ENCODE peak calls at places on chromosomes 7 and 10, in ten cellular contexts. O is lower lobe of right lung; J is fibroblast of lung; Z is BJ; F is esophagus muscularis mucosa; Y is Panc1; R is CD8-positive, alpha-beta T cell; A is astrocyte; N is epithelial cell of esophagus; S is psoas muscle. X is an unnamed sample.

GRCh38 chr7:54961391-54961790 is 57.4 kb upstream of the EGFR start:
- DNase-seq in O (no peak), J (peak), Z (no peak), F (peak), Y (no peak), R (no peak), A (no peak), N (peak), S (no peak), X (no peak)

GRCh38 chr7:91876391-91877133 is 3.9 kb downstream of the MTERF1 start:
- DNase-seq in O (no peak), J (peak), Z (no peak), F (no peak), Y (no peak), R (no peak), A (no peak), N (peak), S (no peak), X (no peak)

GRCh38 chr10:5648494-5649457 is 17.6 kb downstream of the ASB13 start:
- DNase-seq in O (no peak), J (no peak), Z (no peak), F (no peak), Y (no peak), R (no peak), A (no peak), N (no peak), S (no peak), X (no peak)

GRCh38 chr7:31748084-31748483 is 61.1 kb downstream of the PPP1R17 start:
- DNase-seq in O (no peak), J (no peak), Z (no peak), F (no peak), Y (no peak), R (no peak), A (no peak), N (peak), S (no peak), X (no peak)

GRCh38 chr7:98202367-98203195 is 8.7 kb upstream of the BHLHA15 start:
- DNase-seq in O (no peak), J (no peak), Z (no peak), F (no peak), Y (no peak), R (peak), A (no peak), N (peak), S (no peak), X (no peak)

GRCh38 chr10:112471878-112472487 is 25.0 kb downstream of the VTI1A start:
- DNase-seq in O (no peak), J (peak), Z (no peak), F (no peak), Y (peak), R (no peak), A (peak), N (peak), S (no peak), X (no peak)

GRCh38 chr7:114293289-114294012 is 121.2 kb upstream of the FOXP2 start:
- DNase-seq in O (no peak), J (no peak), Z (no peak), F (no peak), Y (no peak), R (no peak), A (no peak), N (peak), S (no peak), X (no peak)

GRCh38 chr10:132992433-132993215 is 50.3 kb upstream of the CFAP46 start:
- DNase-seq in O (peak), J (no peak), Z (no peak), F (no peak), Y (no peak), R (no peak), A (no peak), N (no peak), S (peak), X (no peak)

GRCh38 chr10:75771606-75772005 is 340.2 kb downstream of the LRMDA start:
- DNase-seq in O (no peak), J (no peak), Z (no peak), F (no peak), Y (no peak), R (no peak), A (no peak), N (peak), S (no peak), X (no peak)

GRCh38 chr7:148856035-148856881 is 27.8 kb downstream of the EZH2 start:
- DNase-seq in O (no peak), J (peak), Z (no peak), F (no peak), Y (peak), R (peak), A (no peak), N (peak), S (no peak), X (no peak)

GRCh38 chr7:12066561-12066960 is 144.5 kb upstream of the TMEM106B start:
- DNase-seq in O (no peak), J (no peak), Z (no peak), F (no peak), Y (peak), R (no peak), A (no peak), N (peak), S (no peak), X (no peak)

GRCh38 chr10:65194555-65194954 is 1673.4 kb downstream of the REEP3 start:
- DNase-seq in O (no peak), J (peak), Z (no peak), F (no peak), Y (no peak), R (no peak), A (no peak), N (no peak), S (no peak), X (no peak)

GRCh38 chr7:18350678-18351077 is 144.9 kb upstream of the HDAC9 start:
- DNase-seq in O (no peak), J (no peak), Z (no peak), F (no peak), Y (no peak), R (no peak), A (no peak), N (no peak), S (no peak), X (no peak)

GRCh38 chr7:92831716-92832622 is 4.4 kb downstream of the CDK6 start:
- DNase-seq in O (no peak), J (peak), Z (peak), F (no peak), Y (peak), R (no peak), A (peak), N (peak), S (no peak), X (no peak)

DNA sequence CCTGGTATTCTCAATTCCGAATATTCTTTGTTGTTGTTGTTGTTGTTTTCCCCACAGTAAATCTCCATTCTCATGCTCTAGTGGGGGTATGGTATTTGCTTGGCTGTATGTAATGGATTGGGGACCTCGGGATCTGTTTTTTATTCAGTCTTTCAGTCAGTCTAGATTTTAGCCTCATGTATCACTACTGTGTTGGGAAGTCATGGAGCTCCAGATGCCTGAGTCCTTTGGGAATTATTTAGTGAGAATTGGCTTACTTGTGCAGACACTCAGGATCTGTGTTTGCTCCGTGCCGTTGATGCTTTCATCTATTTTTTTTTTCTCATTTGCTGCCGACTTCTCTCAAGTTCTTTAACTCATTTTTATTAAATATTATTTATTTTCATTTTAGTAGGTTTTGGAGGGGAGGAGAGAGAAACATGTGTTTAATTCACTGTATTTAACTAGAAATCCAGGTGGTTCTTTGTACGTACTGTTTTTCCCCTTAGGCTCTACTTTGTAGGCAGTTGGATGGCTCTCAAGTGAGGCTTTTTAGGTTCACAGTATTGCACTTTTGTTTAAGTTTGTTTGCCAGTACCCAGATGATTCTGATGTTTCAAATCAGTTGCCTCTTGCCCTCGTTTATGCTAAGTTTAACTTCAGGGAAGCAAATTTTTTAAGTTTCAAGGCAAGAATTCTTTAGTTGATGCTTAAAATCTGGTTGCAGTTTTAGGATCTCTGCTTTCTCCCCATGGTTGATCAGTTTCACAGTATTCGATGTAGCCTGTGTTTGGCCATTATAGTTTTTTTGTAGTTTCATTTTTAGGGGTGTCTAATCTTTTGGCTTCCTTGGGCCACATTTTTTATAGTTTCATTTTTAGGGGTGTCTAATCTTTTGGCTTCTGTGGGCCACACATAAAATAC is 36.9 kb downstream of the ZNRF2 start:
- DNase-seq in O (no peak), J (peak), Z (no peak), F (no peak), Y (no peak), R (no peak), A (no peak), N (no peak), S (no peak), X (no peak)
- H3K4me3 ChIP-seq in O (peak), J (peak), Z (peak), F (peak), Y (peak), R (peak), A (no peak), N (peak), S (peak), X (no peak)

GRCh38 chr7:22853138-22853537 is 30.5 kb upstream of the TOMM7 start:
- DNase-seq in O (no peak), J (no peak), Z (no peak), F (no peak), Y (no peak), R (no peak), A (no peak), N (no peak), S (no peak), X (no peak)

GRCh38 chr7:22855049-22855392 is 32.4 kb upstream of the TOMM7 start:
- DNase-seq in O (no peak), J (no peak), Z (no peak), F (no peak), Y (no peak), R (no peak), A (no peak), N (no peak), S (no peak), X (no peak)

GRCh38 chr7:22851140-22851539 is 28.5 kb upstream of the TOMM7 start:
- DNase-seq in O (no peak), J (no peak), Z (no peak), F (no peak), Y (no peak), R (no peak), A (no peak), N (peak), S (no peak), X (no peak)

GRCh38 chr7:22854158-22855048 is 31.8 kb upstream of the TOMM7 start:
- DNase-seq in O (peak), J (peak), Z (no peak), F (peak), Y (no peak), R (peak), A (peak), N (peak), S (peak), X (no peak)

GRCh38 chr7:22853674-22854157 is 31.1 kb upstream of the TOMM7 start:
- DNase-seq in O (no peak), J (no peak), Z (no peak), F (no peak), Y (no peak), R (peak), A (no peak), N (peak), S (no peak), X (no peak)
- H3K4me3 ChIP-seq in O (peak), J (no peak), Z (peak), F (peak), Y (peak), R (peak), A (no peak), N (peak), S (peak), X (peak)

DNA sequence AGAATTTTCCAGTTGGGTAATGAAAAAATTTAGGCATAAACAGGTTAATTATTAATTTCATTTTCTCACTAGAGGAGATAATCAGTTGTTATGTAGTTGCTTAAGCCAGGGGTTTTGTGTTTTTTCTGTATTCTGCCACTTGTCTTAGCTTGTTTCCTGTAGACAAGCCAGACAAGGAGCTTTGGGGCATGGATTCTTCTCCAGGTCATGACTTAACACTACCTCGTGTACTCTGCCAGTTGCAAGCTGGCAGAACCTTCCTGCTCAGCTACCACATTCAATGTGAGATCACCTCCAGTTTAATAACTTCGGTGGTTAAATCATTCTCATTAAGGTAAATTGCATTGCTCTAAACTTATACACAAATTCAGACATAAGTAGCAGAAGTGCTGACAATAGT is 1.8 kb downstream of the CCM2 start:
- DNase-seq in O (no peak), J (no peak), Z (no peak), F (no peak), Y (no peak), R (no peak), A (no peak), N (peak), S (no peak), X (no peak)
- H3K4me3 ChIP-seq in O (no peak), J (peak), Z (no peak), F (no peak), Y (no peak), R (no peak), A (peak), N (no peak), S (peak), X (no peak)

GRCh38 chr10:47048533-47048905 is 137.3 kb downstream of the PTPN20 start:
- DNase-seq in O (peak), J (no peak), Z (no peak), F (no peak), Y (no peak), R (no peak), A (no peak), N (no peak), S (no peak), X (no peak)

GRCh38 chr10:47046321-47047126 is 135.3 kb downstream of the PTPN20 start:
- DNase-seq in O (peak), J (no peak), Z (no peak), F (no peak), Y (no peak), R (no peak), A (no peak), N (no peak), S (no peak), X (no peak)

GRCh38 chr10:47049056-47049851 is 138.0 kb downstream of the PTPN20 start:
- DNase-seq in O (no peak), J (no peak), Z (no peak), F (no peak), Y (no peak), R (no peak), A (no peak), N (no peak), S (no peak), X (no peak)

GRCh38 chr10:47047127-47047504 is 135.9 kb downstream of the PTPN20 start:
- DNase-seq in O (peak), J (no peak), Z (no peak), F (no peak), Y (no peak), R (no peak), A (no peak), N (no peak), S (no peak), X (no peak)

DNA sequence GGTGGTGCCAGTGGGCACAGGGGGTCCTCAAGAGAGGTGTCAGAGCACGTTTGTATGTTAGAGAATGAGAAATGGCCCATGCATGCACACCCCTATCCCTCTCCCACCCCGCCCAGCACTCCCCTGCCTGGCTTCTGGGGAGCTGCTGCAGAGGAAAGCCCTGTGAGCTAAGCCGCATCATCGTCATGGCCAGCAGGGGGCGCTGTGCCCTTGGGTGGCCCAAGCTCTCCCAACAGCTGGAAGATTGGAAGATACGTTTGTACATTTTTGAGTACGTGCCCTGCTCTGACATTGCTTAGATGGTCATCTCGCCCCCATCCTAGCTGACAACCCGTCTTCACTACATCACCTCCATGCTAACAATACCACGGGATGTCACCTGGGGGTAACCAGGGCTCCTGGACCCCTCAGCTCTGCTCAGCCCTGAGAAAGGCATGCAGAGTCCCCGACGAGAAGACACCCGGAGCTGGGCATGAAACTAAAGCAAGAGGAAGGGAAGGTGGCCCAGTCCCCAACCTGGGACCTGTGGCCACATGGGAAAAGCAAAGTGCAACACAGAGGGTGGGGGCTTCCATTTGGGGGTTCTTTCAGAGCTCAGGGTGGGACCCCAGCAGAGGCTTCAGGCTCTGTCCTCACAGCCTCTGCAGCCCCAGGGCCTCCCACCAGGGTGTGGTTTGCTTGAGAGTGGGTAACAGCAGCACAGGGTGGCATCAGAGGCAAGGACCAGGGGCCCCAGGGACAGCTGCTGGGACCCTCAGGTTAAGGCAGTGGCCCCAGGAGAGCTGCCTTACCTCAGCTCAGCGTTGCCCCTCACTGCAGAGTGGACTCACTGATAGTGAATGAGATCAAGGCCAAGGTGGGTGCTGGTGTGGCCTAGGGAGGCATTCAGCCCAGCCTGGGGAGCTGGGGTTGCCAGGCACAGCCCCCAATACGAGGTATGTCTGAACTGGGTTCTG is 136.6 kb downstream of the PTPN20 start:
- DNase-seq in O (peak), J (peak), Z (no peak), F (no peak), Y (peak), R (peak), A (peak), N (peak), S (peak), X (no peak)
- H3K4me3 ChIP-seq in O (no peak), J (no peak), Z (no peak), F (no peak), Y (no peak), R (no peak), A (no peak), N (no peak), S (no peak), X (no peak)

DNA sequence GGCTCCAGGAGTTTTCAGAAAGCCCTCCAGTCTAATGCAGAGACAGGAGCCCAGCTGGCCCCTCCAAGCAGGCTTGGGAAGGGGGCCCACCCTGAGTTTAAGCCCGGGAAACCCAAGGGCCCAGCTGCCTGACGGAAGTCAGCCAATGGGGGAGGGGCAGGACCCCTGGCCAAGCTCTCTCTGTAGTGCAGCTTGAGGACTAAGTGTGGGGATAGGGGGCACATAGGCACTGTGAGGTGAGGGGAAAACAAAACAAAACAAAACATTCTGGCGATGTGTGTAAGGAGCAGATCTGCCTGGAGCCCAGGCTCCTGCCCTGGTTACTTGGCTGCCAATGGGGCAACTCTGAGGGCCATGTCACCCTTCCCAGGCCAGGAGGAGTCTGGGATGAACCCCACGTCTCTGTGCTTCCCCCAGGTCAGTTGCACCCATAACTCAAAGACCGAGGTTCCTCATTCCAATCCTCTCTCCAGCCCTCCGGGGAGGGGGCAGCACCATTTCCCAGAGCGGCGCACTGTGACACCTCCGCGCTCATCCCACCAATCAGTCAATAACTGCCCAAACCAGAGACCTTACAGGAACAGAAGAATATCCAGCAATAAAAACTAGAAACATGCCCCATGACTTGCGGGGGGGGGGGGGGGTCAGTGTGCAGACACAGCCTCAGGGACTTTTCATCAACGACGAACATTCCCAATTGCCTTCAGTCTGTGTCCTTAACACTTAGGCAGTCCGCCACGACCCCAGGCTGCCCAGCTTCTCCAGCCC is 1.7 kb downstream of the CXCL12 start:
- DNase-seq in O (no peak), J (no peak), Z (no peak), F (no peak), Y (no peak), R (no peak), A (no peak), N (no peak), S (no peak), X (no peak)
- H3K4me3 ChIP-seq in O (peak), J (peak), Z (peak), F (peak), Y (no peak), R (no peak), A (peak), N (no peak), S (peak), X (no peak)

DNA sequence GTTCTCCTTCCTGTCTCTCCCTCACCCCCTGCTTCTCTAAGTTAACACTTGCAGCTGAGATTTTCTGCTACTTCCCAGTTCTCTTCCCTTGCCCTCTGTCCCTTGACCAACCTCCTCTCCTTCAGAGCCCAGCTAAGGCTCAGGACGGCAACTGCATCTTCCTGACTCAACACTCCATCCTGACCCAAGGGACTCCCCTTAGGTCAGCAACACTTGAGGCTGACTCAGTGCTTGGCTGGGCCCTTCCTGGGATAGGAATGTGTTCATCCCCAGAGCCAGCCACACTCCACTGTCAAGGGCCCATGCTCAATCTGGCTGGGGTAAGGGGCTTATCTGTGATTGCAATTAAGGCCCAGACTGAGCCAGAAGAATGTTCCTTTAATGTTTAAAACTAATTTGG is 3.4 kb downstream of the CALHM2 start:
- DNase-seq in O (peak), J (peak), Z (no peak), F (no peak), Y (no peak), R (no peak), A (peak), N (peak), S (peak), X (peak)
- H3K4me3 ChIP-seq in O (peak), J (no peak), Z (no peak), F (peak), Y (no peak), R (no peak), A (no peak), N (no peak), S (peak), X (no peak)

X was measured in kidney epithelial cell.